ENCODE peak calls at places on chromosome 18, in four cellular contexts. One of them, this sample, is unnamed.

GRCh38 chr18:9869713-9870430 is 15.9 kb upstream of the TXNDC2 start:
- DNase-seq in mesendoderm: peak; percentile 83
- DNase-seq in heart left ventricle: no peak
- DNase-seq in sigmoid colon: no peak
- DNase-seq in this sample: no peak

GRCh38 chr18:59502899-59503245 is 143.8 kb upstream of the LMAN1 start:
- DNase-seq in mesendoderm: peak; percentile 70
- DNase-seq in heart left ventricle: no peak
- DNase-seq in sigmoid colon: peak; percentile 76
- DNase-seq in this sample: no peak

GRCh38 chr18:36187138-36187825 is at the start of gene MOCOS:
- DNase-seq in mesendoderm: peak; percentile 73
- DNase-seq in heart left ventricle: peak; percentile 87
- DNase-seq in sigmoid colon: peak; percentile 86
- DNase-seq in this sample: peak; percentile 84

GRCh38 chr18:2570772-2571199 is 519 bp downstream of the METTL4 start:
- DNase-seq in mesendoderm: peak; percentile 82
- DNase-seq in heart left ventricle: peak; percentile 82
- DNase-seq in sigmoid colon: peak; percentile 82
- DNase-seq in this sample: peak; percentile 79

GRCh38 chr18:48662021-48662661 is 123.3 kb downstream of the CTIF start:
- DNase-seq in mesendoderm: peak; percentile 62
- DNase-seq in heart left ventricle: no peak
- DNase-seq in sigmoid colon: peak; percentile 45
- DNase-seq in this sample: peak; percentile 49

GRCh38 chr18:22790545-22791415 is 142.3 kb upstream of the RBBP8 start:
- DNase-seq in mesendoderm: no peak
- DNase-seq in heart left ventricle: no peak
- DNase-seq in sigmoid colon: no peak
- DNase-seq in this sample: no peak

GRCh38 chr18:50934545-50935211 is 33.2 kb upstream of the ELAC1 start:
- DNase-seq in mesendoderm: no peak
- DNase-seq in heart left ventricle: no peak
- DNase-seq in sigmoid colon: no peak
- DNase-seq in this sample: no peak

GRCh38 chr18:10101729-10102128 is 187.9 kb downstream of the VAPA start:
- DNase-seq in mesendoderm: peak; percentile 23
- DNase-seq in heart left ventricle: no peak
- DNase-seq in sigmoid colon: no peak
- DNase-seq in this sample: no peak

GRCh38 chr18:32661486-32662299 is 111.1 kb downstream of the KLHL14 start:
- DNase-seq in mesendoderm: peak; percentile 74
- DNase-seq in heart left ventricle: no peak
- DNase-seq in sigmoid colon: no peak
- DNase-seq in this sample: no peak

GRCh38 chr18:71105994-71106546 is 817.2 kb downstream of the SOCS6 start:
- DNase-seq in mesendoderm: no peak
- DNase-seq in heart left ventricle: no peak
- DNase-seq in sigmoid colon: no peak
- DNase-seq in this sample: no peak

GRCh38 chr18:60358516-60358915 is 14.1 kb downstream of the MC4R start:
- DNase-seq in mesendoderm: no peak
- DNase-seq in heart left ventricle: no peak
- DNase-seq in sigmoid colon: no peak
- DNase-seq in this sample: no peak

GRCh38 chr18:33802955-33803354 is 224.9 kb downstream of the ASXL3 start:
- DNase-seq in mesendoderm: no peak
- DNase-seq in heart left ventricle: no peak
- DNase-seq in sigmoid colon: no peak
- DNase-seq in this sample: no peak

GRCh38 chr18:42032447-42032846 is 77.4 kb downstream of the PIK3C3 start:
- DNase-seq in mesendoderm: no peak
- DNase-seq in heart left ventricle: no peak
- DNase-seq in sigmoid colon: no peak
- DNase-seq in this sample: no peak

GRCh38 chr18:78240091-78240490 is 739.5 kb upstream of the SALL3 start:
- DNase-seq in mesendoderm: no peak
- DNase-seq in heart left ventricle: no peak
- DNase-seq in sigmoid colon: no peak
- DNase-seq in this sample: no peak

GRCh38 chr18:2009957-2010697 is 561.2 kb downstream of the METTL4 start:
- DNase-seq in mesendoderm: no peak
- DNase-seq in heart left ventricle: no peak
- DNase-seq in sigmoid colon: no peak
- DNase-seq in this sample: no peak

DNA sequence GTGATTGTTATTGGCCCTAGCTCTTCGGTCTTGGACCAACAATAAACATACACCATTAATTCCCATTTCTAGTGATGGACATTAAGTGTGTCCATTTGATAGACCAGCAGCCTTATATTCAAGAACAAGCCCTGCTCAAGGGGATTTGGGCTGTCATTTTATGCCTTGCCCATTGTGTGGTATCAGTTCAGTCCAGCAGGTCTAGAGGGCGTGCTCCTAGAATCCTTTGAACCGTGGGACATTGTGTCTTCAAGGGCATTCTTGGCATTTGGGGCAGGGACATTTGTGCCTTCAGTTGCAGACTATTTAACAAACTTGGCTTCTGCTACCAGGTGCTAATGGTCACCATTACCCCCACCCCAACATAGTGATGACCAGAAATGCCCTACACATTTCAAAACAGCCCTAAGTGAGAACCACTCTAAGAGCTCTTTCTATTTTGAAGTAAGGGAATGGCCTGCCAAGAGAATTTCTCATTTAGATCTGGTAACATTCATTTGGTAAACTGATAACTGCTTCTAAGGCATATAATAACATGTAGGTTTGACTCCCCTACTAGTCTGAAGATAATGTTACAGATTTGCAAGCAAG is 284.7 kb downstream of the ALPK2 start:
- DNase-seq in mesendoderm: no peak
- DNase-seq in heart left ventricle: no peak
- DNase-seq in sigmoid colon: no peak
- DNase-seq in this sample: no peak
- H3K36me3 ChIP-seq in mesendoderm: no peaks in the 10 kb centered on the region
- H3K36me3 ChIP-seq in heart left ventricle: peaks cover 6% of the 10 kb centered on the region
- H3K36me3 ChIP-seq in sigmoid colon: peaks cover under 1% of the 10 kb centered on the region
- H3K36me3 ChIP-seq in this sample: peaks cover 2% of the 10 kb centered on the region

GRCh38 chr18:31161757-31162418 is 768 bp downstream of the DSC1 start:
- DNase-seq in mesendoderm: no peak
- DNase-seq in heart left ventricle: no peak
- DNase-seq in sigmoid colon: no peak
- DNase-seq in this sample: no peak

GRCh38 chr18:31155498-31155897 is 7.2 kb downstream of the DSC1 start:
- DNase-seq in mesendoderm: no peak
- DNase-seq in heart left ventricle: no peak
- DNase-seq in sigmoid colon: no peak
- DNase-seq in this sample: no peak

GRCh38 chr18:31154186-31154585 is 8.5 kb downstream of the DSC1 start:
- DNase-seq in mesendoderm: no peak
- DNase-seq in heart left ventricle: no peak
- DNase-seq in sigmoid colon: no peak
- DNase-seq in this sample: no peak

GRCh38 chr18:31162419-31162793 is 250 bp downstream of the DSC1 start:
- DNase-seq in mesendoderm: peak; percentile 6
- DNase-seq in heart left ventricle: no peak
- DNase-seq in sigmoid colon: no peak
- DNase-seq in this sample: no peak

GRCh38 chr18:31156831-31157763 is 5.6 kb downstream of the DSC1 start:
- DNase-seq in mesendoderm: peak; percentile 10
- DNase-seq in heart left ventricle: no peak
- DNase-seq in sigmoid colon: no peak
- DNase-seq in this sample: no peak
- H3K27ac ChIP-seq in mesendoderm: no peak overlapping the region
- H3K27ac ChIP-seq in heart left ventricle: no peak overlapping the region
- H3K27ac ChIP-seq in sigmoid colon: no peak overlapping the region
- H3K27ac ChIP-seq in this sample: no peak overlapping the region

GRCh38 chr18:13437034-13437433 is 218.5 kb downstream of the LDLRAD4 start:
- DNase-seq in mesendoderm: no peak
- DNase-seq in heart left ventricle: no peak
- DNase-seq in sigmoid colon: peak; percentile 68
- DNase-seq in this sample: no peak
- H3K27me3 ChIP-seq in mesendoderm: no peaks in the 10 kb centered on the region
- H3K27me3 ChIP-seq in heart left ventricle: no peaks in the 10 kb centered on the region
- H3K27me3 ChIP-seq in sigmoid colon: no peaks in the 10 kb centered on the region
- H3K27me3 ChIP-seq in this sample: no peaks in the 10 kb centered on the region

DNA sequence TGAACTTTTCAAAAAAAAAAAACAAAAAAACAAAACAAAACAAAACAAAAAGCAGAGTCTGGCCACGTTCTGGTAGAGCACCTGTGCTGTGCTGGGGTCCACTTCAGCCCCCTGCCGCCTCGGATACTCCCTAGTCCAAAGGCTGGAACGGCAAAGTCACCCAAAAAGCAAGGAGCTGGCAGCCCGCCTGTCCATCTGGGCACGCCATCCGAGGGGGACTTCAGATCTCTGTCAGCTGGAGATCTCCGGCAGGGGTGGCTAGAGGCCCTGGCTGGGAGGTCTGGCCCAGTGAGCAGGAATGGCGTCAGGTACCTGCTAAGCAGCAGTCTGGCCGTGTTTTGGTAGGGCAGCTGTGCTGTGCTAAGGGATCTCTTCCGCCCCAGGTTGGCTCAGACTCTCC is 152.3 kb upstream of the ZNF516 start:
- DNase-seq in mesendoderm: no peak
- DNase-seq in heart left ventricle: peak; percentile 45
- DNase-seq in sigmoid colon: no peak
- DNase-seq in this sample: no peak
- H3K36me3 ChIP-seq in mesendoderm: no peaks in the 10 kb centered on the region
- H3K36me3 ChIP-seq in heart left ventricle: no peaks in the 10 kb centered on the region
- H3K36me3 ChIP-seq in sigmoid colon: no peaks in the 10 kb centered on the region
- H3K36me3 ChIP-seq in this sample: no peaks in the 10 kb centered on the region

GRCh38 chr18:67766930-67767329 is 250.4 kb upstream of the DSEL start:
- DNase-seq in mesendoderm: no peak
- DNase-seq in heart left ventricle: no peak
- DNase-seq in sigmoid colon: no peak
- DNase-seq in this sample: no peak

GRCh38 chr18:67771271-67771670 is 254.8 kb upstream of the DSEL start:
- DNase-seq in mesendoderm: no peak
- DNase-seq in heart left ventricle: no peak
- DNase-seq in sigmoid colon: no peak
- DNase-seq in this sample: no peak

DNA sequence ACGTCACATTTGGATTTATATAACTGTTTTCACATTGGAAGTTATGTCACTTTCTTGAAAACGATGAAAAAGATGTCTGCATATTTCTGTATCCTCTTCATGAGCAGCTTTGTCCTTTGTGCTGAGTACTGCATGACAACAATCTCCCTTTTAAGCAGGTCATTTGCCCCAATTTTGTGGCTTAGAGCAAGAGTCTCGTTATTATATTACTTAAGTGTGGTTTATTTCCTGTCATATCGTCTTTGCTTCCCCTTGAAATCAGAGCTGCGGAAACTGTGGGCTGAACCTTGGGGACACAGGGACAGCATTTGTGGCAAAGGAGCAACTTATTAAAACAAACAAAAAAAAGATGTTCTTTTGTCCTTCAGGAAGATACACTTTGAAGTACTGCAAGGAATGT is 254.0 kb upstream of the DSEL start:
- DNase-seq in mesendoderm: no peak
- DNase-seq in heart left ventricle: no peak
- DNase-seq in sigmoid colon: no peak
- DNase-seq in this sample: no peak
- H3K27ac ChIP-seq in mesendoderm: no peak overlapping the region
- H3K27ac ChIP-seq in heart left ventricle: no peak overlapping the region
- H3K27ac ChIP-seq in sigmoid colon: no peak overlapping the region
- H3K27ac ChIP-seq in this sample: no peak overlapping the region

GRCh38 chr18:75203456-75204261 is 5.3 kb downstream of the PTGR3 start:
- DNase-seq in mesendoderm: peak; percentile 13
- DNase-seq in heart left ventricle: no peak
- DNase-seq in sigmoid colon: no peak
- DNase-seq in this sample: no peak
- H3K27me3 ChIP-seq in mesendoderm: peaks cover 34% of the 10 kb centered on the region
- H3K27me3 ChIP-seq in heart left ventricle: no peaks in the 10 kb centered on the region
- H3K27me3 ChIP-seq in sigmoid colon: no peaks in the 10 kb centered on the region
- H3K27me3 ChIP-seq in this sample: no peaks in the 10 kb centered on the region

DNA sequence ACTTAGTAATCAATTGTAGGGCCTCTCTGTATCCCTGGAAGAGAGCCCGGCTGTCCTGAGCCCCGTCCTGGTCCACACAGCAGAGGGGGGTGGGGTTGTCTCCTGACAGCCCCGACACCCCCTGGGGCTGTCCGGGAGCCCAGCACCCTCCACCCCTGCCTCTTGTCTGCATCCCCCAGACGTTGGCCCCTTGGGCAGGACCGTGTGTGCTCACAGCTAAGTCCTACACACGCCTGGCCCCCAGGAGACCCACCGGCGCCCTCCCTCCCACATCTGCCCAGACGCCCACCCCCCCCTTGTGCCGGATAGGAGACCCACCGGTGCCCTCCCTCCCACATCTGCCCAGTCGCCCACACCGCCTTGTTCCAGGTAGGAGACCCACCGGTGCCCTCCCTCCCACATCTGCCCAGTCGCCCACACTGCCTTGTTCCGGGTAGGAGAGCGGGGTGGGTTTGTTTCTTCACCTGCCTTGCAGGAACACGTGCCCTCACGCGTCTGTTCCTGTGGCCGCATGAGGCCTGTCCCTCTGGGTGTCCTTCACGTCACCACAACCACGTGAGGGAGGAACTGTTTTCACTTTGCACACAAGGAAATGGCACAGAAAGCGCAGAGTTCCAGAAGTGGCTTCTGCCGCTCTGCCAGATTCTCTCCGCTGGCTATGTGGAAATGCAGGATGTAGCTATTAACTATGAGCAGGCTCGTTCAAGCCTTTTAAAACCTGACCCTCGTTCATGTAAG is 61.1 kb upstream of the NFATC1 start:
- DNase-seq in mesendoderm: no peak
- DNase-seq in heart left ventricle: no peak
- DNase-seq in sigmoid colon: no peak
- DNase-seq in this sample: no peak
- H3K36me3 ChIP-seq in mesendoderm: no peaks in the 10 kb centered on the region
- H3K36me3 ChIP-seq in heart left ventricle: peaks cover 28% of the 10 kb centered on the region
- H3K36me3 ChIP-seq in sigmoid colon: peaks cover 20% of the 10 kb centered on the region
- H3K36me3 ChIP-seq in this sample: peaks cover 2% of the 10 kb centered on the region

DNA sequence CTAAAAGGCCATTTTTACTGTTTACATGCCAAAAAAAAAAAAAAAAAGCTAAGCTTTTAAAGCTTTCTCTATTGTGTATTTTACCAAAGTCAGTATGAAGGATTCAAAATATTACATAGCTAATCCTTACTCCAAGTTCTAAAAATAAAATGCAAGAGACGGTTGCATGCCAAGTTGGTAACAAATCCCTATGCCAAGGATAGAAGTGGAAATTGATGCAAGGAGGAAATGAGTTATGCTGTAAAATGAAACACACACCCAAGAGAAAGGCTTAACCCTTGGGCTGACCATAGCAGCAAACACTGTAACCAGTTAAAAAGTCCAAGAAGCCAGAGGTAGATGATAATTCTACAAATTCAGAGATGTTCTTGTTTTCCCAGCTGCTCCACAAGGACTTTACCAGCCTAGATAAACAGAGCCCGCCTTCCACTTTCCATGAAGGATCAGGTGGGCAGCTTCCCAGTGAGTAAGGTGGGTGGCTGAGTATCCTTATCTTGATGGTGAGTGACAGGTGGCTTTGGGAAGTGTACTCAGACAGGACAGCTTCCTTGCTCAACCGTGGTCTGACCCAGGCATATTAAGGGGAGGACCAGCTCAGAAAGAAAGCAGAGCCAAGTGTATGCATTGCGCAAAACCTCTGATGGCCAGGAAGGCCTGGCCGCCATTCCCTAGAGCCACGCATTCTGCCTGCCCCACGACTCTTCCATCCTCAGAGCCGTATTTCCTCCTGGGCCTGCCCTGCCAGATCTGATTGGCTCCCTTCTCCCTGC is 34.4 kb downstream of the ATP8B1 start:
- DNase-seq in mesendoderm: no peak
- DNase-seq in heart left ventricle: no peak
- DNase-seq in sigmoid colon: no peak
- DNase-seq in this sample: no peak
- H3K27ac ChIP-seq in mesendoderm: no peak overlapping the region
- H3K27ac ChIP-seq in heart left ventricle: peak overlapping the region; percentile 72
- H3K27ac ChIP-seq in sigmoid colon: peak overlapping the region; percentile 64
- H3K27ac ChIP-seq in this sample: peak overlapping the region; percentile 59

GRCh38 chr18:11660691-11661090 is 28.4 kb upstream of the GNAL start:
- DNase-seq in mesendoderm: no peak
- DNase-seq in heart left ventricle: no peak
- DNase-seq in sigmoid colon: no peak
- DNase-seq in this sample: peak; percentile 16
- H3K27me3 ChIP-seq in mesendoderm: no peaks in the 10 kb centered on the region
- H3K27me3 ChIP-seq in heart left ventricle: no peaks in the 10 kb centered on the region
- H3K27me3 ChIP-seq in sigmoid colon: no peaks in the 10 kb centered on the region
- H3K27me3 ChIP-seq in this sample: no peaks in the 10 kb centered on the region